ENCODE peak calls at places on chromosome 16, in five cellular contexts. One of them, this sample, is unnamed.

GRCh38 chr16:15636392-15636873 is 6.5 kb downstream of the MARF1 start:
- DNase-seq in AG10803: no peak
- DNase-seq in tibial artery: no peak
- DNase-seq in stomach: no peak
- DNase-seq in SJCRH30: no peak
- DNase-seq in this sample: no peak

GRCh38 chr16:84247844-84248243 is 8.0 kb upstream of the KCNG4 start:
- DNase-seq in stomach: no peak
- DNase-seq in tibial artery: no peak
- DNase-seq in AG10803: peak; percentile 46
- DNase-seq in SJCRH30: no peak
- DNase-seq in this sample: no peak

GRCh38 chr16:28623172-28623711 is 13.4 kb upstream of the SULT1A1 start:
- DNase-seq in AG10803: no peak
- DNase-seq in tibial artery: no peak
- DNase-seq in SJCRH30: no peak
- DNase-seq in stomach: peak; percentile 77
- DNase-seq in this sample: no peak

GRCh38 chr16:80014241-80014939 is 413.9 kb upstream of the MAF start:
- DNase-seq in AG10803: peak; percentile 92
- DNase-seq in SJCRH30: no peak
- DNase-seq in tibial artery: no peak
- DNase-seq in stomach: no peak
- DNase-seq in this sample: no peak

GRCh38 chr16:30588651-30589050 is 3.2 kb upstream of the ZNF785 start:
- DNase-seq in SJCRH30: no peak
- DNase-seq in tibial artery: no peak
- DNase-seq in AG10803: no peak
- DNase-seq in stomach: no peak
- DNase-seq in this sample: no peak

GRCh38 chr16:1464894-1465566 is 9.8 kb downstream of the CLCN7 start:
- DNase-seq in SJCRH30: no peak
- DNase-seq in tibial artery: no peak
- DNase-seq in AG10803: no peak
- DNase-seq in stomach: no peak
- DNase-seq in this sample: peak; percentile 11

GRCh38 chr16:51306116-51306515 is 155.0 kb upstream of the SALL1 start:
- DNase-seq in SJCRH30: no peak
- DNase-seq in tibial artery: no peak
- DNase-seq in AG10803: peak; percentile 82
- DNase-seq in stomach: no peak
- DNase-seq in this sample: no peak

GRCh38 chr16:67632415-67633172 is 12.3 kb upstream of the CARMIL2 start:
- DNase-seq in tibial artery: no peak
- DNase-seq in stomach: no peak
- DNase-seq in SJCRH30: no peak
- DNase-seq in AG10803: peak; percentile 28
- DNase-seq in this sample: peak; percentile 58

GRCh38 chr16:27401768-27402568 is at the start of gene IL21R:
- DNase-seq in AG10803: peak; percentile 84
- DNase-seq in stomach: peak; percentile 50
- DNase-seq in tibial artery: peak; percentile 51
- DNase-seq in SJCRH30: peak; percentile 96
- DNase-seq in this sample: peak; percentile 61

GRCh38 chr16:11667824-11668589 is at the start of gene SNN:
- DNase-seq in SJCRH30: peak; percentile 81
- DNase-seq in stomach: peak; percentile 92
- DNase-seq in AG10803: peak; percentile 76
- DNase-seq in tibial artery: peak; percentile 78
- DNase-seq in this sample: peak; percentile 93

GRCh38 chr16:54589326-54589725 is 302.7 kb upstream of the IRX3 start:
- DNase-seq in AG10803: no peak
- DNase-seq in tibial artery: no peak
- DNase-seq in SJCRH30: no peak
- DNase-seq in stomach: no peak
- DNase-seq in this sample: no peak

GRCh38 chr16:31333686-31334649 is 21.0 kb upstream of the ITGAX start:
- DNase-seq in tibial artery: no peak
- DNase-seq in SJCRH30: no peak
- DNase-seq in AG10803: peak; percentile 6
- DNase-seq in stomach: no peak
- DNase-seq in this sample: no peak

GRCh38 chr16:14180431-14181059 is 109.4 kb downstream of the MRTFB start:
- DNase-seq in SJCRH30: no peak
- DNase-seq in stomach: no peak
- DNase-seq in tibial artery: no peak
- DNase-seq in AG10803: no peak
- DNase-seq in this sample: no peak

GRCh38 chr16:48870141-48870540 is 260.2 kb upstream of the N4BP1 start:
- DNase-seq in AG10803: no peak
- DNase-seq in SJCRH30: no peak
- DNase-seq in tibial artery: no peak
- DNase-seq in stomach: no peak
- DNase-seq in this sample: no peak

GRCh38 chr16:3112058-3112880 is at the start of gene ZNF205:
- DNase-seq in SJCRH30: peak; percentile 83
- DNase-seq in tibial artery: peak; percentile 68
- DNase-seq in AG10803: peak; percentile 67
- DNase-seq in stomach: peak; percentile 79
- DNase-seq in this sample: peak; percentile 80

GRCh38 chr16:67884684-67885083 is at the start of gene NRN1L:
- DNase-seq in SJCRH30: peak; percentile 83
- DNase-seq in tibial artery: peak; percentile 89
- DNase-seq in stomach: peak; percentile 89
- DNase-seq in AG10803: peak; percentile 87
- DNase-seq in this sample: peak; percentile 91

GRCh38 chr16:73568769-73569168 is 520.8 kb upstream of the ZFHX3 start:
- DNase-seq in stomach: no peak
- DNase-seq in SJCRH30: peak; percentile 13
- DNase-seq in AG10803: no peak
- DNase-seq in tibial artery: no peak
- DNase-seq in this sample: no peak

GRCh38 chr16:27721548-27722265 is 171.8 kb downstream of the KATNIP start:
- DNase-seq in stomach: peak; percentile 34
- DNase-seq in SJCRH30: peak; percentile 89
- DNase-seq in tibial artery: peak; percentile 84
- DNase-seq in AG10803: peak; percentile 97
- DNase-seq in this sample: peak; percentile 63

GRCh38 chr16:70520612-70521297 is 2.6 kb downstream of the COG4 start:
- DNase-seq in AG10803: peak; percentile 67
- DNase-seq in tibial artery: no peak
- DNase-seq in stomach: no peak
- DNase-seq in SJCRH30: no peak
- DNase-seq in this sample: no peak

GRCh38 chr16:71359431-71359830 is 908 bp downstream of the CALB2 start:
- DNase-seq in AG10803: no peak
- DNase-seq in tibial artery: no peak
- DNase-seq in SJCRH30: no peak
- DNase-seq in stomach: no peak
- DNase-seq in this sample: no peak

GRCh38 chr16:56325956-56326355 is 99.4 kb downstream of the AMFR start:
- DNase-seq in AG10803: no peak
- DNase-seq in tibial artery: no peak
- DNase-seq in stomach: no peak
- DNase-seq in SJCRH30: no peak
- DNase-seq in this sample: no peak
- H3K4me3 ChIP-seq in AG10803: no peak overlapping the region
- H3K4me3 ChIP-seq in tibial artery: no peak overlapping the region
- H3K4me3 ChIP-seq in stomach: no peak overlapping the region
- H3K4me3 ChIP-seq in SJCRH30: no peak overlapping the region
- H3K4me3 ChIP-seq in this sample: no peak overlapping the region

DNA sequence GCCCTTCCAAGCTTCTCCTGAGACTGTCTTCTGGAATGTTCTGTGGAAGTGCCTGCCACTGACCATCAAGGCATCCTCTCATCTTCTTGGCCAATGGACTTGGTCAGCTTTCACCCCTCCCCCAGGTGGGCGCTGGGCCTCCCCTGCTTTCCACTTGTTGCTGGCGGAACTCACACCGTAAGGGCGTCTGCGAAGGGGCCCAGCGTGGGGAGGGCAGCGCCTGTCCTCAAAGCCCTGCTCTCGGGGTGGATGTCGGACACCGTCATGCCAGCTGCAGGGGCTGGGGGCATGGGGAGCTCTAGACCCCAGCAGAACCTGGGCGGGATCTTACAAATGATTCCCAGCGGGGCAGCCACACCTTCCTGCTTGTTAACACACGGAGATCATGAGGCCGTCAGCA is 11.6 kb upstream of the ZFPM1 start:
- DNase-seq in tibial artery: no peak
- DNase-seq in AG10803: no peak
- DNase-seq in stomach: no peak
- DNase-seq in SJCRH30: no peak
- DNase-seq in this sample: no peak
- H3K4me3 ChIP-seq in tibial artery: no peak overlapping the region
- H3K4me3 ChIP-seq in AG10803: no peak overlapping the region
- H3K4me3 ChIP-seq in stomach: no peak overlapping the region
- H3K4me3 ChIP-seq in SJCRH30: no peak overlapping the region
- H3K4me3 ChIP-seq in this sample: no peak overlapping the region

GRCh38 chr16:53502331-53503269 is at the start of gene AKTIP:
- DNase-seq in AG10803: peak; percentile 61
- DNase-seq in stomach: peak; percentile 79
- DNase-seq in tibial artery: no peak
- DNase-seq in SJCRH30: peak; percentile 17
- DNase-seq in this sample: no peak

GRCh38 chr16:53506254-53506653 is 3.2 kb upstream of the AKTIP start:
- DNase-seq in tibial artery: no peak
- DNase-seq in AG10803: no peak
- DNase-seq in stomach: no peak
- DNase-seq in SJCRH30: no peak
- DNase-seq in this sample: no peak

GRCh38 chr16:53504161-53504663 is 1.2 kb upstream of the AKTIP start:
- DNase-seq in stomach: peak; percentile 36
- DNase-seq in tibial artery: peak; percentile 71
- DNase-seq in AG10803: peak; percentile 83
- DNase-seq in SJCRH30: peak; percentile 68
- DNase-seq in this sample: peak; percentile 55

GRCh38 chr16:53503270-53503911 is 382 bp upstream of the AKTIP start:
- DNase-seq in tibial artery: peak; percentile 100
- DNase-seq in SJCRH30: peak; percentile 100
- DNase-seq in AG10803: peak; percentile 100
- DNase-seq in stomach: peak; percentile 100
- DNase-seq in this sample: peak; percentile 100

GRCh38 chr16:53504665-53505064 is 1.7 kb upstream of the AKTIP start:
- DNase-seq in stomach: no peak
- DNase-seq in SJCRH30: peak; percentile 20
- DNase-seq in tibial artery: no peak
- DNase-seq in AG10803: peak; percentile 44
- DNase-seq in this sample: no peak
- H3K4me3 ChIP-seq in stomach: no peak overlapping the region
- H3K4me3 ChIP-seq in SJCRH30: peak overlapping the region; percentile 62
- H3K4me3 ChIP-seq in tibial artery: peak overlapping the region; percentile 53
- H3K4me3 ChIP-seq in AG10803: no peak overlapping the region
- H3K4me3 ChIP-seq in this sample: no peak overlapping the region

GRCh38 chr16:82653550-82654511 is 27.1 kb downstream of the CDH13 start:
- DNase-seq in stomach: no peak
- DNase-seq in AG10803: peak; percentile 91
- DNase-seq in SJCRH30: peak; percentile 62
- DNase-seq in tibial artery: no peak
- DNase-seq in this sample: no peak
- H3K4me3 ChIP-seq in stomach: no peak overlapping the region
- H3K4me3 ChIP-seq in AG10803: peak overlapping the region; percentile 25
- H3K4me3 ChIP-seq in SJCRH30: peak overlapping the region; percentile 5
- H3K4me3 ChIP-seq in tibial artery: no peak overlapping the region
- H3K4me3 ChIP-seq in this sample: no peak overlapping the region

DNA sequence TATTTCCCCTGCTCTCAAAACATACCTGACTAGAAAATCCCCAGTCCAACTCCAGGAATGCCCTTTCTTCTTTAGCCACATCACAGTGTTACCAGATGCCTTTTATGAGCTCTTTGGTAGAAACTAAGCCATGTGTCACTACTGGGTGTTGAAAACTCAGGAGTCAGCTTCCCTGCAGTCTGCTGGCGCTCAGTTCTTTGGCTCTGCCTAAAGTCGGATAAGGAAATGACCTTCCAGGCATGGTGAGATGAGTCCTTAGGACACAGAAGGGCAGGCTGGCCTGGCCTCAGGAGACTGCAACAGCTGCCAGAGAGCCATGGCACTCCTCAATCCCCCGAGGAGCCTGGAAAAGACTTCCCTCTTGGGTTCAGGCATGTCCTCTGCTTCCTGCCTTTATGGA is 89.1 kb downstream of the CDH13 start:
- DNase-seq in AG10803: peak; percentile 43
- DNase-seq in tibial artery: no peak
- DNase-seq in SJCRH30: peak; percentile 17
- DNase-seq in stomach: no peak
- DNase-seq in this sample: peak; percentile 59
- H3K4me3 ChIP-seq in AG10803: no peak overlapping the region
- H3K4me3 ChIP-seq in tibial artery: no peak overlapping the region
- H3K4me3 ChIP-seq in SJCRH30: no peak overlapping the region
- H3K4me3 ChIP-seq in stomach: no peak overlapping the region
- H3K4me3 ChIP-seq in this sample: no peak overlapping the region